ENCODE peak calls at places on chromosomes 7 and 10, in five cellular contexts. One of them, this sample, is unnamed.

GRCh38 chr10:71138126-71138860 is 74.1 kb upstream of the UNC5B start:
- DNase-seq in transverse colon: no peak
- DNase-seq in Calu3: no peak
- DNase-seq in endothelial cell: no peak
- DNase-seq in tibial artery: no peak
- DNase-seq in this sample: no peak

GRCh38 chr7:43022008-43022407 is 89.8 kb downstream of the MRPL32 start:
- DNase-seq in tibial artery: no peak
- DNase-seq in Calu3: no peak
- DNase-seq in endothelial cell: no peak
- DNase-seq in transverse colon: no peak
- DNase-seq in this sample: no peak

GRCh38 chr10:131978366-131978765 is 3.4 kb downstream of the BNIP3 start:
- DNase-seq in transverse colon: no peak
- DNase-seq in Calu3: no peak
- DNase-seq in tibial artery: no peak
- DNase-seq in endothelial cell: no peak
- DNase-seq in this sample: no peak

GRCh38 chr10:78170026-78170475 is 136.4 kb downstream of the RPS24 start:
- DNase-seq in Calu3: no peak
- DNase-seq in tibial artery: no peak
- DNase-seq in endothelial cell: no peak
- DNase-seq in transverse colon: no peak
- DNase-seq in this sample: no peak

GRCh38 chr7:43636093-43636492 is 53.2 kb downstream of the STK17A start:
- DNase-seq in transverse colon: no peak
- DNase-seq in Calu3: no peak
- DNase-seq in tibial artery: no peak
- DNase-seq in endothelial cell: no peak
- DNase-seq in this sample: no peak

GRCh38 chr10:54587973-54588372 is 213.1 kb downstream of the PCDH15 start:
- DNase-seq in endothelial cell: no peak
- DNase-seq in transverse colon: no peak
- DNase-seq in Calu3: no peak
- DNase-seq in tibial artery: no peak
- DNase-seq in this sample: no peak

GRCh38 chr7:55887786-55888185 is 530 bp downstream of the ZNF713 start:
- DNase-seq in transverse colon: no peak
- DNase-seq in tibial artery: no peak
- DNase-seq in endothelial cell: no peak
- DNase-seq in Calu3: peak; percentile 20
- DNase-seq in this sample: no peak

GRCh38 chr7:43394441-43395130 is 188.3 kb upstream of the STK17A start:
- DNase-seq in tibial artery: no peak
- DNase-seq in Calu3: no peak
- DNase-seq in transverse colon: no peak
- DNase-seq in endothelial cell: no peak
- DNase-seq in this sample: no peak

GRCh38 chr7:101357433-101357832 is 5.2 kb upstream of the COL26A1 start:
- DNase-seq in endothelial cell: no peak
- DNase-seq in Calu3: no peak
- DNase-seq in tibial artery: no peak
- DNase-seq in transverse colon: no peak
- DNase-seq in this sample: no peak

GRCh38 chr10:33588974-33589600 is 254.6 kb upstream of the NRP1 start:
- DNase-seq in endothelial cell: no peak
- DNase-seq in transverse colon: no peak
- DNase-seq in tibial artery: no peak
- DNase-seq in Calu3: no peak
- DNase-seq in this sample: no peak

GRCh38 chr10:131726460-131726861 is 174.3 kb upstream of the PPP2R2D start:
- DNase-seq in endothelial cell: no peak
- DNase-seq in tibial artery: peak; percentile 61
- DNase-seq in Calu3: no peak
- DNase-seq in transverse colon: no peak
- DNase-seq in this sample: no peak

GRCh38 chr10:79357180-79357579 is 9.9 kb downstream of the PPIF start:
- DNase-seq in endothelial cell: no peak
- DNase-seq in transverse colon: no peak
- DNase-seq in tibial artery: no peak
- DNase-seq in Calu3: no peak
- DNase-seq in this sample: no peak

GRCh38 chr7:91565499-91566331 is 301.5 kb downstream of the FZD1 start:
- DNase-seq in tibial artery: no peak
- DNase-seq in endothelial cell: no peak
- DNase-seq in transverse colon: no peak
- DNase-seq in Calu3: no peak
- DNase-seq in this sample: peak; percentile 54

GRCh38 chr7:22219739-22220493 is 137.0 kb downstream of the RAPGEF5 start:
- DNase-seq in endothelial cell: no peak
- DNase-seq in transverse colon: no peak
- DNase-seq in tibial artery: no peak
- DNase-seq in Calu3: no peak
- DNase-seq in this sample: no peak

GRCh38 chr10:77566228-77566627 is 71.4 kb downstream of the KCNMA1 start:
- DNase-seq in Calu3: no peak
- DNase-seq in transverse colon: no peak
- DNase-seq in endothelial cell: no peak
- DNase-seq in tibial artery: no peak
- DNase-seq in this sample: no peak

GRCh38 chr10:11120711-11121110 is 103.0 kb downstream of the CELF2 start:
- DNase-seq in Calu3: no peak
- DNase-seq in transverse colon: no peak
- DNase-seq in endothelial cell: no peak
- DNase-seq in tibial artery: no peak
- DNase-seq in this sample: no peak

GRCh38 chr10:46541735-46542566 is 14.5 kb downstream of the GPRIN2 start:
- DNase-seq in transverse colon: peak; percentile 11
- DNase-seq in tibial artery: peak; percentile 14
- DNase-seq in endothelial cell: no peak
- DNase-seq in Calu3: peak; percentile 6
- DNase-seq in this sample: peak; percentile 47

GRCh38 chr7:85583225-85583672 is 396.4 kb upstream of the SEMA3D start:
- DNase-seq in Calu3: no peak
- DNase-seq in transverse colon: no peak
- DNase-seq in endothelial cell: no peak
- DNase-seq in tibial artery: no peak
- DNase-seq in this sample: no peak

GRCh38 chr7:23956769-23957556 is 246.9 kb downstream of the STK31 start:
- DNase-seq in endothelial cell: no peak
- DNase-seq in tibial artery: no peak
- DNase-seq in Calu3: no peak
- DNase-seq in transverse colon: no peak
- DNase-seq in this sample: peak; percentile 58

GRCh38 chr10:59463909-59464308 is 101.6 kb upstream of the FAM13C start:
- DNase-seq in Calu3: no peak
- DNase-seq in transverse colon: no peak
- DNase-seq in endothelial cell: no peak
- DNase-seq in tibial artery: no peak
- DNase-seq in this sample: no peak

GRCh38 chr7:107234436-107234835 is 65.6 kb downstream of the HBP1 start:
- DNase-seq in Calu3: no peak
- DNase-seq in tibial artery: no peak
- DNase-seq in transverse colon: no peak
- DNase-seq in endothelial cell: no peak
- DNase-seq in this sample: no peak

GRCh38 chr7:86961686-86962085 is 97.8 kb downstream of the ELAPOR2 start:
- DNase-seq in tibial artery: no peak
- DNase-seq in Calu3: no peak
- DNase-seq in endothelial cell: no peak
- DNase-seq in transverse colon: no peak
- DNase-seq in this sample: no peak

GRCh38 chr7:116426428-116427156 is 72.9 kb upstream of the CAV2 start:
- DNase-seq in Calu3: peak; percentile 32
- DNase-seq in tibial artery: no peak
- DNase-seq in endothelial cell: no peak
- DNase-seq in transverse colon: peak; percentile 42
- DNase-seq in this sample: no peak

GRCh38 chr10:128151031-128151430 is 24.8 kb upstream of the MKI67 start:
- DNase-seq in tibial artery: no peak
- DNase-seq in Calu3: no peak
- DNase-seq in endothelial cell: no peak
- DNase-seq in transverse colon: no peak
- DNase-seq in this sample: no peak

GRCh38 chr7:179209-179681 is 13.1 kb upstream of the FAM20C start:
- DNase-seq in transverse colon: no peak
- DNase-seq in endothelial cell: no peak
- DNase-seq in Calu3: no peak
- DNase-seq in tibial artery: no peak
- DNase-seq in this sample: peak; percentile 41

GRCh38 chr7:28414453-28414852 is 2.1 kb downstream of the CREB5 start:
- DNase-seq in Calu3: no peak
- DNase-seq in transverse colon: no peak
- DNase-seq in endothelial cell: no peak
- DNase-seq in tibial artery: no peak
- DNase-seq in this sample: no peak

GRCh38 chr7:28408974-28409715 is 3.2 kb upstream of the CREB5 start:
- DNase-seq in endothelial cell: peak; percentile 88
- DNase-seq in transverse colon: peak; percentile 83
- DNase-seq in Calu3: peak; percentile 98
- DNase-seq in tibial artery: peak; percentile 99
- DNase-seq in this sample: peak; percentile 74

GRCh38 chr7:28409716-28410627 is 2.3 kb upstream of the CREB5 start:
- DNase-seq in endothelial cell: peak; percentile 49
- DNase-seq in transverse colon: peak; percentile 18
- DNase-seq in tibial artery: peak; percentile 60
- DNase-seq in Calu3: peak; percentile 64
- DNase-seq in this sample: no peak

GRCh38 chr7:28410628-28411578 is 1.4 kb upstream of the CREB5 start:
- DNase-seq in endothelial cell: no peak
- DNase-seq in transverse colon: peak; percentile 23
- DNase-seq in Calu3: peak; percentile 54
- DNase-seq in tibial artery: peak; percentile 77
- DNase-seq in this sample: no peak

GRCh38 chr7:28411876-28412662 is at the start of gene CREB5:
- DNase-seq in Calu3: no peak
- DNase-seq in endothelial cell: no peak
- DNase-seq in tibial artery: no peak
- DNase-seq in transverse colon: no peak
- DNase-seq in this sample: no peak
- TF ChIP-seq CTCF in Calu3: no peak
- TF ChIP-seq CTCF in endothelial cell: no peak
- TF ChIP-seq CTCF in tibial artery: no peak
- TF ChIP-seq CTCF in transverse colon: no peak
- TF ChIP-seq CTCF in this sample: no peak

GRCh38 chr7:13411641-13412040 is 577.8 kb downstream of the ETV1 start:
- DNase-seq in tibial artery: no peak
- DNase-seq in Calu3: no peak
- DNase-seq in endothelial cell: no peak
- DNase-seq in transverse colon: no peak
- DNase-seq in this sample: no peak
- TF ChIP-seq CTCF in tibial artery: no peak
- TF ChIP-seq CTCF in Calu3: no peak
- TF ChIP-seq CTCF in endothelial cell: no peak
- TF ChIP-seq CTCF in transverse colon: no peak
- TF ChIP-seq CTCF in this sample: no peak

GRCh38 chr7:40531946-40532345 is 397.1 kb downstream of the SUGCT start:
- DNase-seq in Calu3: no peak
- DNase-seq in transverse colon: no peak
- DNase-seq in endothelial cell: no peak
- DNase-seq in tibial artery: no peak
- DNase-seq in this sample: no peak

GRCh38 chr7:40525764-40526163 is 391.0 kb downstream of the SUGCT start:
- DNase-seq in tibial artery: no peak
- DNase-seq in transverse colon: no peak
- DNase-seq in endothelial cell: no peak
- DNase-seq in Calu3: no peak
- DNase-seq in this sample: no peak

GRCh38 chr7:40530292-40530691 is 395.5 kb downstream of the SUGCT start:
- DNase-seq in Calu3: no peak
- DNase-seq in transverse colon: no peak
- DNase-seq in endothelial cell: no peak
- DNase-seq in tibial artery: no peak
- DNase-seq in this sample: no peak

GRCh38 chr7:40526951-40527350 is 392.1 kb downstream of the SUGCT start:
- DNase-seq in endothelial cell: no peak
- DNase-seq in transverse colon: no peak
- DNase-seq in Calu3: no peak
- DNase-seq in tibial artery: no peak
- DNase-seq in this sample: no peak

GRCh38 chr7:40527723-40528122 is 392.9 kb downstream of the SUGCT start:
- DNase-seq in Calu3: no peak
- DNase-seq in transverse colon: no peak
- DNase-seq in endothelial cell: no peak
- DNase-seq in tibial artery: no peak
- DNase-seq in this sample: no peak
- TF ChIP-seq CTCF in Calu3: no peak
- TF ChIP-seq CTCF in transverse colon: no peak
- TF ChIP-seq CTCF in endothelial cell: no peak
- TF ChIP-seq CTCF in tibial artery: no peak
- TF ChIP-seq CTCF in this sample: no peak

DNA sequence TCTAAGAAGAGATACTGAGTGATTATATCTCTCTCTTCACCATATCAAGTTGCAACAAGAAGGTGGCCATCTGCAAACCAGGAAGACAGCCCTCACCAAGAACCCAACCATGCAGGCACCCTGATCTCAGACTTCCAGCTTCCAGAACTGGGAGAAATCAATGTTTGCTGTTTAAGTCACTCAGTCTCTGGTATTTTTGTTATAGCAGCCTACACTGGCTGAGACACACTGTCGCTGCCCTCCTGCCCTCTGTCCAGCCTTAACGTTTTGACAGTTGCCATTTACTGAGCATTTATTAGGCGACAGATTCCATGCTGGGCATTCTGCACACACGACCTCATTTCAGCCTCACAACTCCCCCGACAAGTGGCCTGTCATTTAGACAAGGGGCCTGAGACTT is 9.5 kb upstream of the HMX3 start:
- DNase-seq in transverse colon: no peak
- DNase-seq in tibial artery: no peak
- DNase-seq in Calu3: no peak
- DNase-seq in endothelial cell: no peak
- DNase-seq in this sample: no peak
- TF ChIP-seq CTCF in transverse colon: no peak
- TF ChIP-seq CTCF in tibial artery: no peak
- TF ChIP-seq CTCF in Calu3: no peak
- TF ChIP-seq CTCF in endothelial cell: no peak
- TF ChIP-seq CTCF in this sample: no peak

GRCh38 chr7:51354897-51355296 is 38.3 kb upstream of the COBL start:
- DNase-seq in endothelial cell: no peak
- DNase-seq in transverse colon: no peak
- DNase-seq in Calu3: no peak
- DNase-seq in tibial artery: no peak
- DNase-seq in this sample: no peak
- TF ChIP-seq CTCF in endothelial cell: no peak
- TF ChIP-seq CTCF in transverse colon: no peak
- TF ChIP-seq CTCF in Calu3: peak; percentile 47
- TF ChIP-seq CTCF in tibial artery: no peak
- TF ChIP-seq CTCF in this sample: no peak

This sample was measured in right lobe of liver.